ENCODE peak calls at places on chromosomes 11 and 22, in seven cellular contexts. One of them, this sample, is unnamed.

GRCh38 chr11:48354013-48354412 is 12.3 kb downstream of the OR4C5 start:
- DNase-seq in NCI-H1092 treated with DMSO at 0.1 percent for 48 hours: no peak
- DNase-seq in naive thymus-derived CD8-positive, alpha-beta T cell: no peak
- DNase-seq in T-helper 1 cell: no peak
- DNase-seq in activated naive CD8-positive, alpha-beta T cell treated with anti-CD3 and anti-CD28 coated beads, Interleukin-2, amount 50 U/mL, for 24 hours: no peak
- DNase-seq in smooth muscle cell of the brain vasculature: no peak
- DNase-seq in stomach: no peak
- DNase-seq in this sample: no peak

GRCh38 chr22:28899199-28899853 is 16.0 kb downstream of the ZNRF3 start:
- DNase-seq in naive thymus-derived CD8-positive, alpha-beta T cell: no peak
- DNase-seq in stomach: no peak
- DNase-seq in T-helper 1 cell: no peak
- DNase-seq in activated naive CD8-positive, alpha-beta T cell treated with anti-CD3 and anti-CD28 coated beads, Interleukin-2, amount 50 U/mL, for 24 hours: peak
- DNase-seq in NCI-H1092 treated with DMSO at 0.1 percent for 48 hours: no peak
- DNase-seq in smooth muscle cell of the brain vasculature: no peak
- DNase-seq in this sample: no peak

GRCh38 chr22:35258144-35258988 is 1.1 kb downstream of the HMGXB4 start:
- DNase-seq in NCI-H1092 treated with DMSO at 0.1 percent for 48 hours: peak
- DNase-seq in stomach: no peak
- DNase-seq in smooth muscle cell of the brain vasculature: no peak
- DNase-seq in naive thymus-derived CD8-positive, alpha-beta T cell: no peak
- DNase-seq in T-helper 1 cell: no peak
- DNase-seq in activated naive CD8-positive, alpha-beta T cell treated with anti-CD3 and anti-CD28 coated beads, Interleukin-2, amount 50 U/mL, for 24 hours: no peak
- DNase-seq in this sample: peak

GRCh38 chr11:111977141-111978027 is 40.2 kb downstream of the DIXDC1 start:
- DNase-seq in activated naive CD8-positive, alpha-beta T cell treated with anti-CD3 and anti-CD28 coated beads, Interleukin-2, amount 50 U/mL, for 24 hours: peak
- DNase-seq in NCI-H1092 treated with DMSO at 0.1 percent for 48 hours: peak
- DNase-seq in T-helper 1 cell: no peak
- DNase-seq in stomach: peak
- DNase-seq in smooth muscle cell of the brain vasculature: no peak
- DNase-seq in naive thymus-derived CD8-positive, alpha-beta T cell: peak
- DNase-seq in this sample: no peak

GRCh38 chr11:35730254-35730653 is 67.7 kb downstream of the TRIM44 start:
- DNase-seq in smooth muscle cell of the brain vasculature: no peak
- DNase-seq in activated naive CD8-positive, alpha-beta T cell treated with anti-CD3 and anti-CD28 coated beads, Interleukin-2, amount 50 U/mL, for 24 hours: no peak
- DNase-seq in NCI-H1092 treated with DMSO at 0.1 percent for 48 hours: no peak
- DNase-seq in T-helper 1 cell: no peak
- DNase-seq in naive thymus-derived CD8-positive, alpha-beta T cell: no peak
- DNase-seq in stomach: no peak
- DNase-seq in this sample: no peak

GRCh38 chr11:71329731-71330130 is 77.4 kb upstream of the SHANK2 start:
- DNase-seq in stomach: peak
- DNase-seq in activated naive CD8-positive, alpha-beta T cell treated with anti-CD3 and anti-CD28 coated beads, Interleukin-2, amount 50 U/mL, for 24 hours: no peak
- DNase-seq in naive thymus-derived CD8-positive, alpha-beta T cell: no peak
- DNase-seq in T-helper 1 cell: no peak
- DNase-seq in smooth muscle cell of the brain vasculature: no peak
- DNase-seq in NCI-H1092 treated with DMSO at 0.1 percent for 48 hours: no peak
- DNase-seq in this sample: no peak

GRCh38 chr11:72041364-72042058 is 38.8 kb downstream of the NUMA1 start:
- DNase-seq in activated naive CD8-positive, alpha-beta T cell treated with anti-CD3 and anti-CD28 coated beads, Interleukin-2, amount 50 U/mL, for 24 hours: peak
- DNase-seq in NCI-H1092 treated with DMSO at 0.1 percent for 48 hours: peak
- DNase-seq in smooth muscle cell of the brain vasculature: peak
- DNase-seq in stomach: peak
- DNase-seq in naive thymus-derived CD8-positive, alpha-beta T cell: peak
- DNase-seq in T-helper 1 cell: no peak
- DNase-seq in this sample: peak

GRCh38 chr11:108866781-108867180 is 201.9 kb downstream of the DDX10 start:
- DNase-seq in T-helper 1 cell: no peak
- DNase-seq in naive thymus-derived CD8-positive, alpha-beta T cell: no peak
- DNase-seq in stomach: no peak
- DNase-seq in NCI-H1092 treated with DMSO at 0.1 percent for 48 hours: no peak
- DNase-seq in smooth muscle cell of the brain vasculature: no peak
- DNase-seq in activated naive CD8-positive, alpha-beta T cell treated with anti-CD3 and anti-CD28 coated beads, Interleukin-2, amount 50 U/mL, for 24 hours: no peak
- DNase-seq in this sample: no peak

GRCh38 chr11:8638300-8638699 is 44.2 kb downstream of the TRIM66 start:
- DNase-seq in T-helper 1 cell: no peak
- DNase-seq in smooth muscle cell of the brain vasculature: no peak
- DNase-seq in naive thymus-derived CD8-positive, alpha-beta T cell: no peak
- DNase-seq in stomach: no peak
- DNase-seq in NCI-H1092 treated with DMSO at 0.1 percent for 48 hours: no peak
- DNase-seq in activated naive CD8-positive, alpha-beta T cell treated with anti-CD3 and anti-CD28 coated beads, Interleukin-2, amount 50 U/mL, for 24 hours: no peak
- DNase-seq in this sample: no peak

GRCh38 chr22:26702906-26703830 is 45.8 kb downstream of the MIAT start:
- DNase-seq in NCI-H1092 treated with DMSO at 0.1 percent for 48 hours: no peak
- DNase-seq in T-helper 1 cell: no peak
- DNase-seq in stomach: no peak
- DNase-seq in smooth muscle cell of the brain vasculature: no peak
- DNase-seq in naive thymus-derived CD8-positive, alpha-beta T cell: no peak
- DNase-seq in activated naive CD8-positive, alpha-beta T cell treated with anti-CD3 and anti-CD28 coated beads, Interleukin-2, amount 50 U/mL, for 24 hours: no peak
- DNase-seq in this sample: no peak

GRCh38 chr11:115220881-115221280 is 283.3 kb downstream of the CADM1 start:
- DNase-seq in NCI-H1092 treated with DMSO at 0.1 percent for 48 hours: peak
- DNase-seq in activated naive CD8-positive, alpha-beta T cell treated with anti-CD3 and anti-CD28 coated beads, Interleukin-2, amount 50 U/mL, for 24 hours: no peak
- DNase-seq in T-helper 1 cell: no peak
- DNase-seq in stomach: no peak
- DNase-seq in naive thymus-derived CD8-positive, alpha-beta T cell: no peak
- DNase-seq in smooth muscle cell of the brain vasculature: no peak
- DNase-seq in this sample: no peak

GRCh38 chr22:23225724-23226496 is 45.6 kb downstream of the BCR start:
- DNase-seq in stomach: peak
- DNase-seq in activated naive CD8-positive, alpha-beta T cell treated with anti-CD3 and anti-CD28 coated beads, Interleukin-2, amount 50 U/mL, for 24 hours: no peak
- DNase-seq in NCI-H1092 treated with DMSO at 0.1 percent for 48 hours: no peak
- DNase-seq in naive thymus-derived CD8-positive, alpha-beta T cell: no peak
- DNase-seq in T-helper 1 cell: no peak
- DNase-seq in smooth muscle cell of the brain vasculature: no peak
- DNase-seq in this sample: no peak

GRCh38 chr11:102109896-102110760 is at the start of gene YAP1:
- DNase-seq in NCI-H1092 treated with DMSO at 0.1 percent for 48 hours: no peak
- DNase-seq in T-helper 1 cell: peak
- DNase-seq in naive thymus-derived CD8-positive, alpha-beta T cell: peak
- DNase-seq in activated naive CD8-positive, alpha-beta T cell treated with anti-CD3 and anti-CD28 coated beads, Interleukin-2, amount 50 U/mL, for 24 hours: peak
- DNase-seq in stomach: peak
- DNase-seq in smooth muscle cell of the brain vasculature: peak
- DNase-seq in this sample: peak

GRCh38 chr11:60748225-60748624 is 8.4 kb upstream of the MS4A15 start:
- DNase-seq in stomach: no peak
- DNase-seq in activated naive CD8-positive, alpha-beta T cell treated with anti-CD3 and anti-CD28 coated beads, Interleukin-2, amount 50 U/mL, for 24 hours: no peak
- DNase-seq in NCI-H1092 treated with DMSO at 0.1 percent for 48 hours: no peak
- DNase-seq in T-helper 1 cell: no peak
- DNase-seq in naive thymus-derived CD8-positive, alpha-beta T cell: no peak
- DNase-seq in smooth muscle cell of the brain vasculature: no peak
- DNase-seq in this sample: no peak

GRCh38 chr11:69293819-69294505 is at the start of gene MYEOV:
- DNase-seq in activated naive CD8-positive, alpha-beta T cell treated with anti-CD3 and anti-CD28 coated beads, Interleukin-2, amount 50 U/mL, for 24 hours: peak
- DNase-seq in naive thymus-derived CD8-positive, alpha-beta T cell: no peak
- DNase-seq in smooth muscle cell of the brain vasculature: no peak
- DNase-seq in T-helper 1 cell: no peak
- DNase-seq in stomach: peak
- DNase-seq in NCI-H1092 treated with DMSO at 0.1 percent for 48 hours: no peak
- DNase-seq in this sample: peak

GRCh38 chr11:33616552-33616951 is 84.1 kb downstream of the C11orf91 start:
- DNase-seq in smooth muscle cell of the brain vasculature: no peak
- DNase-seq in activated naive CD8-positive, alpha-beta T cell treated with anti-CD3 and anti-CD28 coated beads, Interleukin-2, amount 50 U/mL, for 24 hours: no peak
- DNase-seq in NCI-H1092 treated with DMSO at 0.1 percent for 48 hours: no peak
- DNase-seq in naive thymus-derived CD8-positive, alpha-beta T cell: no peak
- DNase-seq in T-helper 1 cell: no peak
- DNase-seq in stomach: no peak
- DNase-seq in this sample: no peak

GRCh38 chr11:11608783-11609232 is 13.0 kb downstream of the GALNT18 start:
- DNase-seq in stomach: no peak
- DNase-seq in activated naive CD8-positive, alpha-beta T cell treated with anti-CD3 and anti-CD28 coated beads, Interleukin-2, amount 50 U/mL, for 24 hours: no peak
- DNase-seq in NCI-H1092 treated with DMSO at 0.1 percent for 48 hours: no peak
- DNase-seq in naive thymus-derived CD8-positive, alpha-beta T cell: no peak
- DNase-seq in smooth muscle cell of the brain vasculature: no peak
- DNase-seq in T-helper 1 cell: no peak
- DNase-seq in this sample: no peak

GRCh38 chr11:75325713-75326438 is 25.6 kb downstream of the ARRB1 start:
- DNase-seq in NCI-H1092 treated with DMSO at 0.1 percent for 48 hours: no peak
- DNase-seq in naive thymus-derived CD8-positive, alpha-beta T cell: no peak
- DNase-seq in T-helper 1 cell: no peak
- DNase-seq in activated naive CD8-positive, alpha-beta T cell treated with anti-CD3 and anti-CD28 coated beads, Interleukin-2, amount 50 U/mL, for 24 hours: peak
- DNase-seq in stomach: peak
- DNase-seq in smooth muscle cell of the brain vasculature: no peak
- DNase-seq in this sample: no peak

GRCh38 chr22:25139062-25139461 is 60.6 kb upstream of the CRYBB3 start:
- DNase-seq in activated naive CD8-positive, alpha-beta T cell treated with anti-CD3 and anti-CD28 coated beads, Interleukin-2, amount 50 U/mL, for 24 hours: no peak
- DNase-seq in smooth muscle cell of the brain vasculature: peak
- DNase-seq in stomach: peak
- DNase-seq in naive thymus-derived CD8-positive, alpha-beta T cell: no peak
- DNase-seq in NCI-H1092 treated with DMSO at 0.1 percent for 48 hours: peak
- DNase-seq in T-helper 1 cell: no peak
- DNase-seq in this sample: no peak

GRCh38 chr11:95341246-95341645 is 110.2 kb upstream of the SESN3 start:
- DNase-seq in naive thymus-derived CD8-positive, alpha-beta T cell: no peak
- DNase-seq in activated naive CD8-positive, alpha-beta T cell treated with anti-CD3 and anti-CD28 coated beads, Interleukin-2, amount 50 U/mL, for 24 hours: no peak
- DNase-seq in T-helper 1 cell: no peak
- DNase-seq in smooth muscle cell of the brain vasculature: no peak
- DNase-seq in stomach: no peak
- DNase-seq in NCI-H1092 treated with DMSO at 0.1 percent for 48 hours: no peak
- DNase-seq in this sample: no peak

GRCh38 chr22:31488988-31489617 is 539 bp downstream of the EIF4ENIF1 start:
- DNase-seq in smooth muscle cell of the brain vasculature: no peak
- DNase-seq in activated naive CD8-positive, alpha-beta T cell treated with anti-CD3 and anti-CD28 coated beads, Interleukin-2, amount 50 U/mL, for 24 hours: peak
- DNase-seq in stomach: peak
- DNase-seq in NCI-H1092 treated with DMSO at 0.1 percent for 48 hours: no peak
- DNase-seq in naive thymus-derived CD8-positive, alpha-beta T cell: no peak
- DNase-seq in T-helper 1 cell: peak
- DNase-seq in this sample: peak

GRCh38 chr22:42799061-42799460 is 58.0 kb downstream of the ARFGAP3 start:
- DNase-seq in smooth muscle cell of the brain vasculature: no peak
- DNase-seq in stomach: no peak
- DNase-seq in naive thymus-derived CD8-positive, alpha-beta T cell: no peak
- DNase-seq in T-helper 1 cell: no peak
- DNase-seq in NCI-H1092 treated with DMSO at 0.1 percent for 48 hours: no peak
- DNase-seq in activated naive CD8-positive, alpha-beta T cell treated with anti-CD3 and anti-CD28 coated beads, Interleukin-2, amount 50 U/mL, for 24 hours: no peak
- DNase-seq in this sample: no peak

GRCh38 chr22:25221790-25222189 is 2.4 kb downstream of the CRYBB2 start:
- DNase-seq in activated naive CD8-positive, alpha-beta T cell treated with anti-CD3 and anti-CD28 coated beads, Interleukin-2, amount 50 U/mL, for 24 hours: no peak
- DNase-seq in stomach: no peak
- DNase-seq in naive thymus-derived CD8-positive, alpha-beta T cell: no peak
- DNase-seq in NCI-H1092 treated with DMSO at 0.1 percent for 48 hours: no peak
- DNase-seq in smooth muscle cell of the brain vasculature: no peak
- DNase-seq in T-helper 1 cell: no peak
- DNase-seq in this sample: no peak

GRCh38 chr11:66080055-66080817 is 10.2 kb downstream of the PACS1 start:
- DNase-seq in activated naive CD8-positive, alpha-beta T cell treated with anti-CD3 and anti-CD28 coated beads, Interleukin-2, amount 50 U/mL, for 24 hours: peak
- DNase-seq in stomach: peak
- DNase-seq in NCI-H1092 treated with DMSO at 0.1 percent for 48 hours: no peak
- DNase-seq in smooth muscle cell of the brain vasculature: no peak
- DNase-seq in T-helper 1 cell: peak
- DNase-seq in naive thymus-derived CD8-positive, alpha-beta T cell: peak
- DNase-seq in this sample: no peak

GRCh38 chr11:60757231-60757800 is 649 bp downstream of the MS4A15 start:
- DNase-seq in smooth muscle cell of the brain vasculature: no peak
- DNase-seq in NCI-H1092 treated with DMSO at 0.1 percent for 48 hours: no peak
- DNase-seq in naive thymus-derived CD8-positive, alpha-beta T cell: no peak
- DNase-seq in activated naive CD8-positive, alpha-beta T cell treated with anti-CD3 and anti-CD28 coated beads, Interleukin-2, amount 50 U/mL, for 24 hours: no peak
- DNase-seq in T-helper 1 cell: no peak
- DNase-seq in stomach: no peak
- DNase-seq in this sample: no peak

GRCh38 chr11:102151784-102152525 is 41.7 kb downstream of the YAP1 start:
- DNase-seq in T-helper 1 cell: no peak
- DNase-seq in naive thymus-derived CD8-positive, alpha-beta T cell: no peak
- DNase-seq in stomach: no peak
- DNase-seq in NCI-H1092 treated with DMSO at 0.1 percent for 48 hours: no peak
- DNase-seq in smooth muscle cell of the brain vasculature: no peak
- DNase-seq in activated naive CD8-positive, alpha-beta T cell treated with anti-CD3 and anti-CD28 coated beads, Interleukin-2, amount 50 U/mL, for 24 hours: no peak
- DNase-seq in this sample: no peak

GRCh38 chr22:38959574-38959973 is 2.2 kb downstream of the APOBEC3A start:
- DNase-seq in NCI-H1092 treated with DMSO at 0.1 percent for 48 hours: no peak
- DNase-seq in activated naive CD8-positive, alpha-beta T cell treated with anti-CD3 and anti-CD28 coated beads, Interleukin-2, amount 50 U/mL, for 24 hours: no peak
- DNase-seq in smooth muscle cell of the brain vasculature: no peak
- DNase-seq in naive thymus-derived CD8-positive, alpha-beta T cell: no peak
- DNase-seq in T-helper 1 cell: no peak
- DNase-seq in stomach: no peak
- DNase-seq in this sample: no peak